ENCODE peak calls at places on chromosomes 6 and 20, in six cellular contexts. C, P, Q, J, R and Z are unnamed samples.
A peak's percentile ranks its signal among the peaks of the same experiment; 100 is the strongest.

GRCh38 chr20:50306478-50307423 is 116.1 kb downstream of the CEBPB start:
- DNase-seq in J (no peak), C (no peak), P (no peak), R (no peak), Q (no peak), Z (no peak)

GRCh38 chr20:1667510-1668085 is 10.0 kb upstream of the SIRPG start:
- DNase-seq in Q (no peak), R (no peak), J (no peak), P (no peak), C (no peak), Z (no peak)

GRCh38 chr20:49987015-49987867 is 4.5 kb downstream of the SNAI1 start:
- DNase-seq in J (no peak), R (no peak), C (no peak), P (peak; percentile 65), Q (no peak), Z (no peak)

GRCh38 chr6:110041830-110042229 is 63.7 kb downstream of the GPR6 start:
- DNase-seq in J (no peak), Q (no peak), R (peak; percentile 43), C (no peak), P (no peak), Z (no peak)

GRCh38 chr6:139370707-139371345 is 3.6 kb downstream of the CITED2 start:
- DNase-seq in J (no peak), Q (no peak), R (no peak), C (no peak), P (peak; percentile 66), Z (no peak)

GRCh38 chr20:4082406-4083102 is 67.2 kb upstream of the RNF24 start:
- DNase-seq in J (no peak), C (no peak), P (peak; percentile 84), R (peak; percentile 90), Q (no peak), Z (peak; percentile 44)

GRCh38 chr6:30647039-30647801 is at the start of gene C6orf136:
- DNase-seq in Q (peak; percentile 74), R (peak; percentile 97), J (peak; percentile 66), P (peak; percentile 23), C (peak; percentile 79), Z (peak; percentile 82)

GRCh38 chr20:24768977-24769675 is 179.9 kb upstream of the CST7 start:
- DNase-seq in R (no peak), J (no peak), Q (no peak), P (no peak), C (no peak), Z (no peak)

GRCh38 chr6:15485875-15486274 is 177.0 kb downstream of the DTNBP1 start:
- DNase-seq in Q (no peak), J (no peak), P (no peak), R (no peak), C (no peak), Z (no peak)

GRCh38 chr6:147156218-147156617 is 48.0 kb upstream of the STXBP5 start:
- DNase-seq in R (no peak), C (no peak), Q (no peak), P (no peak), J (no peak), Z (no peak)